ENCODE peak calls at places on chromosomes 7 and 10, in four cellular contexts. One of them, this sample, is unnamed.

GRCh38 chr7:26603631-26604030 is 260.8 kb downstream of the SKAP2 start:
- DNase-seq in cardiac muscle cell: no peak
- DNase-seq in foreskin keratinocyte: peak; percentile 94
- DNase-seq in dorsolateral prefrontal cortex: no peak
- DNase-seq in this sample: peak; percentile 39

GRCh38 chr7:70325509-70326101 is 727.3 kb downstream of the AUTS2 start:
- DNase-seq in cardiac muscle cell: no peak
- DNase-seq in foreskin keratinocyte: peak; percentile 89
- DNase-seq in dorsolateral prefrontal cortex: no peak
- DNase-seq in this sample: no peak

GRCh38 chr7:1666779-1667565 is 3.1 kb upstream of the ELFN1 start:
- DNase-seq in cardiac muscle cell: peak; percentile 77
- DNase-seq in foreskin keratinocyte: no peak
- DNase-seq in dorsolateral prefrontal cortex: peak; percentile 13
- DNase-seq in this sample: no peak

GRCh38 chr10:100554902-100555301 is 19.2 kb downstream of the HIF1AN start:
- DNase-seq in cardiac muscle cell: no peak
- DNase-seq in foreskin keratinocyte: no peak
- DNase-seq in dorsolateral prefrontal cortex: no peak
- DNase-seq in this sample: no peak

GRCh38 chr10:9814285-9814866 is 1203.3 kb upstream of the CELF2 start:
- DNase-seq in cardiac muscle cell: no peak
- DNase-seq in foreskin keratinocyte: peak; percentile 42
- DNase-seq in dorsolateral prefrontal cortex: no peak
- DNase-seq in this sample: no peak

GRCh38 chr10:11147723-11148122 is 130.1 kb downstream of the CELF2 start:
- DNase-seq in cardiac muscle cell: no peak
- DNase-seq in foreskin keratinocyte: no peak
- DNase-seq in dorsolateral prefrontal cortex: no peak
- DNase-seq in this sample: no peak

GRCh38 chr7:18792866-18793595 is 297.5 kb downstream of the HDAC9 start:
- DNase-seq in cardiac muscle cell: peak; percentile 42
- DNase-seq in foreskin keratinocyte: no peak
- DNase-seq in dorsolateral prefrontal cortex: no peak
- DNase-seq in this sample: no peak

GRCh38 chr7:42735081-42735480 is 176.8 kb downstream of the C7orf25 start:
- DNase-seq in cardiac muscle cell: no peak
- DNase-seq in foreskin keratinocyte: no peak
- DNase-seq in dorsolateral prefrontal cortex: no peak
- DNase-seq in this sample: no peak

GRCh38 chr10:103967433-103968142 is 648 bp downstream of the SLK start:
- DNase-seq in cardiac muscle cell: peak; percentile 36
- DNase-seq in foreskin keratinocyte: peak; percentile 40
- DNase-seq in dorsolateral prefrontal cortex: no peak
- DNase-seq in this sample: no peak

GRCh38 chr10:84232376-84232775 is 7.0 kb upstream of the LRIT2 start:
- DNase-seq in cardiac muscle cell: no peak
- DNase-seq in foreskin keratinocyte: no peak
- DNase-seq in dorsolateral prefrontal cortex: no peak
- DNase-seq in this sample: no peak

GRCh38 chr7:141354251-141354650 is 197.0 kb upstream of the AGK start:
- DNase-seq in cardiac muscle cell: no peak
- DNase-seq in foreskin keratinocyte: peak; percentile 4
- DNase-seq in dorsolateral prefrontal cortex: no peak
- DNase-seq in this sample: no peak

GRCh38 chr10:42962120-42962901 is 114.6 kb upstream of the RET start:
- DNase-seq in cardiac muscle cell: no peak
- DNase-seq in foreskin keratinocyte: no peak
- DNase-seq in dorsolateral prefrontal cortex: peak; percentile 15
- DNase-seq in this sample: no peak

GRCh38 chr10:51700228-51700835 is 937 bp upstream of the CSTF2T start:
- DNase-seq in cardiac muscle cell: peak; percentile 74
- DNase-seq in foreskin keratinocyte: peak; percentile 50
- DNase-seq in dorsolateral prefrontal cortex: no peak
- DNase-seq in this sample: no peak

GRCh38 chr10:71728218-71728737 is 8.7 kb upstream of the C10orf105 start:
- DNase-seq in cardiac muscle cell: no peak
- DNase-seq in foreskin keratinocyte: no peak
- DNase-seq in dorsolateral prefrontal cortex: no peak
- DNase-seq in this sample: no peak

GRCh38 chr10:109067051-109067450 is 856.3 kb downstream of the XPNPEP1 start:
- DNase-seq in cardiac muscle cell: no peak
- DNase-seq in foreskin keratinocyte: no peak
- DNase-seq in dorsolateral prefrontal cortex: no peak
- DNase-seq in this sample: no peak

GRCh38 chr10:105742184-105742583 is 1101.1 kb downstream of the SORCS3 start:
- DNase-seq in cardiac muscle cell: no peak
- DNase-seq in foreskin keratinocyte: no peak
- DNase-seq in dorsolateral prefrontal cortex: no peak
- DNase-seq in this sample: no peak

GRCh38 chr10:93947055-93947454 is 46.7 kb upstream of the PLCE1 start:
- DNase-seq in cardiac muscle cell: peak; percentile 59
- DNase-seq in foreskin keratinocyte: no peak
- DNase-seq in dorsolateral prefrontal cortex: no peak
- DNase-seq in this sample: no peak

GRCh38 chr7:137909042-137909441 is 62.3 kb upstream of the DGKI start:
- DNase-seq in cardiac muscle cell: no peak
- DNase-seq in foreskin keratinocyte: no peak
- DNase-seq in dorsolateral prefrontal cortex: peak; percentile 50
- DNase-seq in this sample: no peak

GRCh38 chr7:45884136-45884535 is 4.2 kb upstream of the IGFBP1 start:
- DNase-seq in cardiac muscle cell: no peak
- DNase-seq in foreskin keratinocyte: no peak
- DNase-seq in dorsolateral prefrontal cortex: no peak
- DNase-seq in this sample: no peak

GRCh38 chr7:28316489-28316888 is 95.8 kb upstream of the CREB5 start:
- DNase-seq in cardiac muscle cell: no peak
- DNase-seq in foreskin keratinocyte: no peak
- DNase-seq in dorsolateral prefrontal cortex: no peak
- DNase-seq in this sample: no peak

GRCh38 chr7:55496906-55497305 is 75.4 kb downstream of the VOPP1 start:
- DNase-seq in cardiac muscle cell: no peak
- DNase-seq in foreskin keratinocyte: no peak
- DNase-seq in dorsolateral prefrontal cortex: no peak
- DNase-seq in this sample: no peak

GRCh38 chr10:49351669-49352068 is 44.2 kb downstream of the DRGX start:
- DNase-seq in cardiac muscle cell: no peak
- DNase-seq in foreskin keratinocyte: no peak
- DNase-seq in dorsolateral prefrontal cortex: no peak
- DNase-seq in this sample: no peak

GRCh38 chr7:122790132-122790531 is 87.4 kb upstream of the RNF148 start:
- DNase-seq in cardiac muscle cell: no peak
- DNase-seq in foreskin keratinocyte: no peak
- DNase-seq in dorsolateral prefrontal cortex: no peak
- DNase-seq in this sample: no peak

GRCh38 chr7:155676052-155676451 is 31.6 kb downstream of the RBM33 start:
- DNase-seq in cardiac muscle cell: no peak
- DNase-seq in foreskin keratinocyte: no peak
- DNase-seq in dorsolateral prefrontal cortex: no peak
- DNase-seq in this sample: no peak

GRCh38 chr7:80629023-80629422 is 9.4 kb upstream of the CD36 start:
- DNase-seq in cardiac muscle cell: no peak
- DNase-seq in foreskin keratinocyte: no peak
- DNase-seq in dorsolateral prefrontal cortex: no peak
- DNase-seq in this sample: no peak

GRCh38 chr7:80611353-80611752 is 27.1 kb upstream of the CD36 start:
- DNase-seq in cardiac muscle cell: no peak
- DNase-seq in foreskin keratinocyte: no peak
- DNase-seq in dorsolateral prefrontal cortex: no peak
- DNase-seq in this sample: no peak

GRCh38 chr10:2111936-2112335 is 374.6 kb upstream of the ADARB2 start:
- DNase-seq in cardiac muscle cell: no peak
- DNase-seq in foreskin keratinocyte: peak; percentile 100
- DNase-seq in dorsolateral prefrontal cortex: no peak
- DNase-seq in this sample: peak; percentile 58

GRCh38 chr10:10892290-10892875 is 125.3 kb upstream of the CELF2 start:
- DNase-seq in cardiac muscle cell: no peak
- DNase-seq in foreskin keratinocyte: no peak
- DNase-seq in dorsolateral prefrontal cortex: no peak
- DNase-seq in this sample: no peak

GRCh38 chr10:123570051-123570897 is 95.9 kb upstream of the GPR26 start:
- DNase-seq in cardiac muscle cell: no peak
- DNase-seq in foreskin keratinocyte: no peak
- DNase-seq in dorsolateral prefrontal cortex: no peak
- DNase-seq in this sample: no peak

GRCh38 chr7:52502281-52502680 is 533.2 kb upstream of the POM121L12 start:
- DNase-seq in cardiac muscle cell: no peak
- DNase-seq in foreskin keratinocyte: no peak
- DNase-seq in dorsolateral prefrontal cortex: no peak
- DNase-seq in this sample: no peak

GRCh38 chr7:106050002-106050742 is 61.9 kb downstream of the SYPL1 start:
- DNase-seq in cardiac muscle cell: no peak
- DNase-seq in foreskin keratinocyte: peak; percentile 74
- DNase-seq in dorsolateral prefrontal cortex: no peak
- DNase-seq in this sample: no peak

GRCh38 chr10:97089209-97089865 is 96.4 kb downstream of the SLIT1 start:
- DNase-seq in cardiac muscle cell: no peak
- DNase-seq in foreskin keratinocyte: peak; percentile 58
- DNase-seq in dorsolateral prefrontal cortex: no peak
- DNase-seq in this sample: peak; percentile 43

DNA sequence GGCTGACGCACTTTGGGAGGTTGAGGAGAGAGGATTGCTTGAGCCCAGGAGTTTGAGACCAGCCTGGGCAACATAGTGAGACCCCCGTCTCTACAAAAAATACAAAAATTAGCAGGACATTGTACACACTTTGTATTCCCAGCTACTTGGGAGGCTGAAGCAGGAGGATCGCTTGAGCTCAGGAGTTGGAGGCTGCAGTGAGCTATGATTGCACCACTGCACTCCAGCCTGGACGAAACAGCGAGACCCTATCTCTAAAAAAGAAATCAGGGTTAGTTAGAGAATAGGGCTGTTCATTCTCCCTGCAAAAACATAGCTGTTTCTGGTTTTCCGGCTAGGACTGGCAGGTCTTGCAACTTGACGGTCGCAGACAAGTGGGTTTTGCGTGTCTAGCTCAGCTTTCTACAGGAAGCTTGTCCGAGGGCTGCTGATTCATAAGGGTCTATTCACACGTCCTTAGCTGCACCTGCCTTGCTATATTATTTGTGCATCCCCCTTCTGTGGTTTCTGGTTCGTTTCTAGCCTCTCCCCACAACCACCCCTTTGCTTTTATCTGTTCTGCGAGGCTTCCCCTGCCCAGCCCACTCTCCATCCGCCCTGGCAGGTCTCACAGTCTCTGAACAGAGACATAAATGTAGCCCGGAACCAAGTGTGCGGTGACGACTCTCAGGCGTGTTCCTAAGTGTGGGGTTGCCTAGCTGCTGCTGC is 10.7 kb downstream of the AMZ1 start:
- DNase-seq in cardiac muscle cell: no peak
- DNase-seq in foreskin keratinocyte: no peak
- DNase-seq in dorsolateral prefrontal cortex: no peak
- DNase-seq in this sample: no peak
- H3K27ac ChIP-seq in cardiac muscle cell: no peak overlapping the region
- H3K27ac ChIP-seq in foreskin keratinocyte: no peak overlapping the region
- H3K27ac ChIP-seq in dorsolateral prefrontal cortex: no peak overlapping the region
- H3K27ac ChIP-seq in this sample: no peak overlapping the region

DNA sequence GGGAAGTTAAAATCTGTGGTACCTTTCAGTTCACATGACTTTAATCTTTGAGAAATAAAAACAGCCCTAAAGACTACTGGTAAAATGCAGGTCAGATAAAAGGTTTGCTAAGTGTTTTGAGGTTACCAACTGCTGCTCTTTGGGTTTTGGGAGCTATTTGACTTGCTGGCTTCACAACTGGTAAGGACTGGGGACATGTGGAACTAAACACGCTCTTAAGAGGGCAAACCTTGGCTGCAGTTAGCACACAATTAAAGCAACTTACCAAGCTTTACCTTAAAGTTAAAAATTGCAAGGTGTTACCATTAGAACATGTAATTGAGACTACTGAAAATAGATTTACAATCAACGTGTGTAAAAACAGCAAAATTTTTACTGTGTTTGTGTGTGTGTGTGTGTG is 220.2 kb downstream of the PHF14 start:
- DNase-seq in cardiac muscle cell: no peak
- DNase-seq in foreskin keratinocyte: no peak
- DNase-seq in dorsolateral prefrontal cortex: no peak
- DNase-seq in this sample: no peak
- H3K27ac ChIP-seq in cardiac muscle cell: no peak overlapping the region
- H3K27ac ChIP-seq in foreskin keratinocyte: no peak overlapping the region
- H3K27ac ChIP-seq in dorsolateral prefrontal cortex: no peak overlapping the region
- H3K27ac ChIP-seq in this sample: no peak overlapping the region

DNA sequence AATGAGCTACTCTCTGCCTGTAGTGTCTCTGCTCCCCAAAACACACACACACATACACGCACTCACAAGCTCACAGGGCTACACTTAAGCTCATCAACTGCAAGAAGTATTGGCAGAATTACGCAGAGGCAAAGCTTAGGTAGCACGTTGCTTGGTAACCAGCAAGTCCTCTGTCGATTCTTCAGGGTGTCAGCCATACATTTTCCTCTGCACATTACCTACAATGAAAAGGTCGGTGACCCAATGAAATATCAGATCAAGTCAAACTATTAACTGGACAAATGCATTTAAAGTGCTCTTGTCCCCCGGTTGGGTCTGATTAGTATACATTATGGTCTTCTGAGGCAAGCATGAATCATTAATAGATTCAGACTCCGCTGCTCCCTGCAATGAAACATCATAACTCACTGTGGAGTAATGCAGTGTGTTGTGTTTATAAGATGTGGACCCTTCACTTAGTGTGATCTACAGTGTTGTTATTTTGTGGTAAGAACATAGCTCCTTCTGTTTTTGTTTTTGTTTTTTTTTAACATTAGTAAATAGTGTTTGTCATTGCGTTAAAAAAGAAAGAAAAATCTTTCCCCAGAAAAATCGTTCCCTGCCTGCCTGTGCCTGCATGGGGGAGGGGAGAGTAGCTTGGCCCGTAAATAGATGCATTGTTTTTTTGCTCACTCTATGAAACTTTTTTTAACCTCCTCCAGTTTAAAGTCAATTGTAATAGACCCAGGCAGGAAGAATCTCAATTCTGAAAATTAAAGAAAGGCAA is 325.5 kb downstream of the SFMBT2 start:
- DNase-seq in cardiac muscle cell: peak; percentile 8
- DNase-seq in foreskin keratinocyte: no peak
- DNase-seq in dorsolateral prefrontal cortex: no peak
- DNase-seq in this sample: no peak
- H3K27ac ChIP-seq in cardiac muscle cell: peak overlapping the region; percentile 48
- H3K27ac ChIP-seq in foreskin keratinocyte: no peak overlapping the region
- H3K27ac ChIP-seq in dorsolateral prefrontal cortex: peak overlapping the region; percentile 94
- H3K27ac ChIP-seq in this sample: no peak overlapping the region

GRCh38 chr10:70457759-70458305 is 16.4 kb upstream of the NODAL start:
- DNase-seq in cardiac muscle cell: no peak
- DNase-seq in foreskin keratinocyte: no peak
- DNase-seq in dorsolateral prefrontal cortex: no peak
- DNase-seq in this sample: no peak

GRCh38 chr10:70459061-70459770 is 17.7 kb upstream of the NODAL start:
- DNase-seq in cardiac muscle cell: peak; percentile 36
- DNase-seq in foreskin keratinocyte: no peak
- DNase-seq in dorsolateral prefrontal cortex: no peak
- DNase-seq in this sample: no peak

GRCh38 chr10:70461397-70462348 is 16.9 kb upstream of the PALD1 start:
- DNase-seq in cardiac muscle cell: peak; percentile 73
- DNase-seq in foreskin keratinocyte: no peak
- DNase-seq in dorsolateral prefrontal cortex: peak; percentile 48
- DNase-seq in this sample: no peak

GRCh38 chr10:70458329-70459060 is 17.0 kb upstream of the NODAL start:
- DNase-seq in cardiac muscle cell: peak; percentile 68
- DNase-seq in foreskin keratinocyte: no peak
- DNase-seq in dorsolateral prefrontal cortex: no peak
- DNase-seq in this sample: no peak

GRCh38 chr10:70459771-70460490 is 18.4 kb upstream of the NODAL start:
- DNase-seq in cardiac muscle cell: no peak
- DNase-seq in foreskin keratinocyte: no peak
- DNase-seq in dorsolateral prefrontal cortex: no peak
- DNase-seq in this sample: no peak
- H3K27ac ChIP-seq in cardiac muscle cell: no peak overlapping the region
- H3K27ac ChIP-seq in foreskin keratinocyte: no peak overlapping the region
- H3K27ac ChIP-seq in dorsolateral prefrontal cortex: no peak overlapping the region
- H3K27ac ChIP-seq in this sample: no peak overlapping the region